ENCODE peak calls at places on chromosomes 3 and 15, in seven cellular contexts. One of them, this sample, is unnamed.

GRCh38 chr15:51737538-51738305 is at the start of gene LYSMD2:
- DNase-seq in kidney glomerular epithelial cell: peak
- DNase-seq in ACHN: peak
- DNase-seq in NCI-H1417: peak
- DNase-seq in HCEC 1CT: peak
- DNase-seq in brain microvascular endothelial cell: peak
- DNase-seq in Calu3: peak
- DNase-seq in this sample: peak

GRCh38 chr3:147305533-147306241 is 100.7 kb downstream of the ZIC4 start:
- DNase-seq in NCI-H1417: no peak
- DNase-seq in HCEC 1CT: peak
- DNase-seq in Calu3: no peak
- DNase-seq in kidney glomerular epithelial cell: no peak
- DNase-seq in brain microvascular endothelial cell: no peak
- DNase-seq in ACHN: no peak
- DNase-seq in this sample: no peak

GRCh38 chr15:28106294-28107110 is 7.4 kb upstream of the OCA2 start:
- DNase-seq in NCI-H1417: no peak
- DNase-seq in brain microvascular endothelial cell: no peak
- DNase-seq in HCEC 1CT: no peak
- DNase-seq in Calu3: no peak
- DNase-seq in ACHN: no peak
- DNase-seq in kidney glomerular epithelial cell: no peak
- DNase-seq in this sample: no peak

GRCh38 chr3:81249540-81250029 is 511.9 kb downstream of the GBE1 start:
- DNase-seq in NCI-H1417: no peak
- DNase-seq in Calu3: peak
- DNase-seq in ACHN: no peak
- DNase-seq in HCEC 1CT: peak
- DNase-seq in kidney glomerular epithelial cell: peak
- DNase-seq in brain microvascular endothelial cell: peak
- DNase-seq in this sample: no peak

GRCh38 chr3:196648856-196649255 is 9.4 kb downstream of the NRROS start:
- DNase-seq in Calu3: no peak
- DNase-seq in HCEC 1CT: no peak
- DNase-seq in kidney glomerular epithelial cell: no peak
- DNase-seq in brain microvascular endothelial cell: no peak
- DNase-seq in ACHN: no peak
- DNase-seq in NCI-H1417: no peak
- DNase-seq in this sample: no peak

GRCh38 chr3:65986285-65986684 is 52.4 kb downstream of the MAGI1 start:
- DNase-seq in brain microvascular endothelial cell: no peak
- DNase-seq in NCI-H1417: no peak
- DNase-seq in HCEC 1CT: no peak
- DNase-seq in Calu3: no peak
- DNase-seq in kidney glomerular epithelial cell: no peak
- DNase-seq in ACHN: no peak
- DNase-seq in this sample: no peak

GRCh38 chr3:151216641-151217040 is 13.6 kb upstream of the GPR171 start:
- DNase-seq in kidney glomerular epithelial cell: peak
- DNase-seq in HCEC 1CT: no peak
- DNase-seq in NCI-H1417: no peak
- DNase-seq in brain microvascular endothelial cell: peak
- DNase-seq in Calu3: no peak
- DNase-seq in ACHN: no peak
- DNase-seq in this sample: no peak

GRCh38 chr3:161212892-161213291 is 8.2 kb upstream of the NMD3 start:
- DNase-seq in HCEC 1CT: no peak
- DNase-seq in ACHN: no peak
- DNase-seq in kidney glomerular epithelial cell: no peak
- DNase-seq in NCI-H1417: no peak
- DNase-seq in brain microvascular endothelial cell: no peak
- DNase-seq in Calu3: no peak
- DNase-seq in this sample: no peak

GRCh38 chr3:16890605-16891333 is 6.0 kb downstream of the PLCL2 start:
- DNase-seq in brain microvascular endothelial cell: peak
- DNase-seq in kidney glomerular epithelial cell: no peak
- DNase-seq in ACHN: no peak
- DNase-seq in NCI-H1417: no peak
- DNase-seq in HCEC 1CT: no peak
- DNase-seq in Calu3: no peak
- DNase-seq in this sample: no peak

GRCh38 chr15:60787737-60788513 is 309.0 kb upstream of the ICE2 start:
- DNase-seq in NCI-H1417: no peak
- DNase-seq in kidney glomerular epithelial cell: no peak
- DNase-seq in ACHN: no peak
- DNase-seq in brain microvascular endothelial cell: peak
- DNase-seq in Calu3: peak
- DNase-seq in HCEC 1CT: no peak
- DNase-seq in this sample: no peak

GRCh38 chr3:34568766-34569165 is 770.3 kb downstream of the PDCD6IP start:
- DNase-seq in kidney glomerular epithelial cell: no peak
- DNase-seq in NCI-H1417: no peak
- DNase-seq in ACHN: no peak
- DNase-seq in brain microvascular endothelial cell: no peak
- DNase-seq in HCEC 1CT: no peak
- DNase-seq in Calu3: no peak
- DNase-seq in this sample: no peak

GRCh38 chr15:83379574-83379973 is 67.6 kb upstream of the SH3GL3 start:
- DNase-seq in brain microvascular endothelial cell: no peak
- DNase-seq in NCI-H1417: no peak
- DNase-seq in ACHN: peak
- DNase-seq in Calu3: peak
- DNase-seq in kidney glomerular epithelial cell: no peak
- DNase-seq in HCEC 1CT: peak
- DNase-seq in this sample: no peak

GRCh38 chr15:36330598-36330997 is 248.8 kb upstream of the CDIN1 start:
- DNase-seq in NCI-H1417: no peak
- DNase-seq in ACHN: no peak
- DNase-seq in kidney glomerular epithelial cell: no peak
- DNase-seq in Calu3: no peak
- DNase-seq in HCEC 1CT: no peak
- DNase-seq in brain microvascular endothelial cell: no peak
- DNase-seq in this sample: no peak

GRCh38 chr3:98763076-98763475 is at the start of gene ST3GAL6:
- DNase-seq in brain microvascular endothelial cell: peak
- DNase-seq in NCI-H1417: no peak
- DNase-seq in Calu3: no peak
- DNase-seq in HCEC 1CT: peak
- DNase-seq in ACHN: no peak
- DNase-seq in kidney glomerular epithelial cell: no peak
- DNase-seq in this sample: peak

GRCh38 chr3:177610677-177611654 is 413.7 kb upstream of the TBL1XR1 start:
- DNase-seq in ACHN: no peak
- DNase-seq in kidney glomerular epithelial cell: no peak
- DNase-seq in HCEC 1CT: no peak
- DNase-seq in brain microvascular endothelial cell: no peak
- DNase-seq in Calu3: peak
- DNase-seq in NCI-H1417: peak
- DNase-seq in this sample: no peak

GRCh38 chr3:188133646-188134045 is 20.3 kb upstream of the LPP start:
- DNase-seq in Calu3: no peak
- DNase-seq in ACHN: peak
- DNase-seq in kidney glomerular epithelial cell: peak
- DNase-seq in HCEC 1CT: peak
- DNase-seq in brain microvascular endothelial cell: peak
- DNase-seq in NCI-H1417: no peak
- DNase-seq in this sample: no peak

GRCh38 chr3:67198374-67198773 is 200.3 kb downstream of the KBTBD8 start:
- DNase-seq in NCI-H1417: no peak
- DNase-seq in HCEC 1CT: no peak
- DNase-seq in brain microvascular endothelial cell: no peak
- DNase-seq in kidney glomerular epithelial cell: no peak
- DNase-seq in ACHN: no peak
- DNase-seq in Calu3: no peak
- DNase-seq in this sample: no peak

GRCh38 chr15:62879770-62880169 is 162.8 kb upstream of the TPM1 start:
- DNase-seq in kidney glomerular epithelial cell: no peak
- DNase-seq in NCI-H1417: no peak
- DNase-seq in brain microvascular endothelial cell: no peak
- DNase-seq in Calu3: no peak
- DNase-seq in ACHN: no peak
- DNase-seq in HCEC 1CT: no peak
- DNase-seq in this sample: no peak

GRCh38 chr3:9932843-9933560 is 632 bp upstream of the CRELD1 start:
- DNase-seq in HCEC 1CT: peak
- DNase-seq in Calu3: peak
- DNase-seq in NCI-H1417: peak
- DNase-seq in kidney glomerular epithelial cell: peak
- DNase-seq in brain microvascular endothelial cell: peak
- DNase-seq in ACHN: peak
- DNase-seq in this sample: peak

GRCh38 chr3:169430687-169431404 is 232.7 kb downstream of the MECOM start:
- DNase-seq in Calu3: peak
- DNase-seq in NCI-H1417: no peak
- DNase-seq in brain microvascular endothelial cell: peak
- DNase-seq in ACHN: no peak
- DNase-seq in HCEC 1CT: peak
- DNase-seq in kidney glomerular epithelial cell: peak
- DNase-seq in this sample: no peak

GRCh38 chr3:32577621-32578556 is 7.2 kb upstream of the DYNC1LI1 start:
- DNase-seq in kidney glomerular epithelial cell: no peak
- DNase-seq in HCEC 1CT: peak
- DNase-seq in ACHN: no peak
- DNase-seq in NCI-H1417: no peak
- DNase-seq in Calu3: no peak
- DNase-seq in brain microvascular endothelial cell: no peak
- DNase-seq in this sample: no peak

GRCh38 chr3:189606774-189607173 is 24.4 kb upstream of the TP63 start:
- DNase-seq in brain microvascular endothelial cell: no peak
- DNase-seq in kidney glomerular epithelial cell: no peak
- DNase-seq in Calu3: no peak
- DNase-seq in HCEC 1CT: no peak
- DNase-seq in NCI-H1417: no peak
- DNase-seq in ACHN: no peak
- DNase-seq in this sample: no peak

GRCh38 chr15:93664180-93664951 is 567.0 kb upstream of the MCTP2 start:
- DNase-seq in ACHN: no peak
- DNase-seq in Calu3: no peak
- DNase-seq in kidney glomerular epithelial cell: no peak
- DNase-seq in NCI-H1417: no peak
- DNase-seq in brain microvascular endothelial cell: no peak
- DNase-seq in HCEC 1CT: no peak
- DNase-seq in this sample: no peak

GRCh38 chr3:83559082-83559481 is 1399.7 kb upstream of the CADM2 start:
- DNase-seq in ACHN: no peak
- DNase-seq in kidney glomerular epithelial cell: no peak
- DNase-seq in brain microvascular endothelial cell: no peak
- DNase-seq in HCEC 1CT: no peak
- DNase-seq in NCI-H1417: no peak
- DNase-seq in Calu3: no peak
- DNase-seq in this sample: no peak

GRCh38 chr3:151949706-151950105 is 76.3 kb downstream of the SUCNR1 start:
- DNase-seq in NCI-H1417: no peak
- DNase-seq in HCEC 1CT: no peak
- DNase-seq in kidney glomerular epithelial cell: no peak
- DNase-seq in brain microvascular endothelial cell: no peak
- DNase-seq in ACHN: no peak
- DNase-seq in Calu3: no peak
- DNase-seq in this sample: no peak

GRCh38 chr15:64044315-64045105 is 1.8 kb downstream of the DAPK2 start:
- DNase-seq in Calu3: no peak
- DNase-seq in kidney glomerular epithelial cell: no peak
- DNase-seq in brain microvascular endothelial cell: no peak
- DNase-seq in ACHN: no peak
- DNase-seq in NCI-H1417: no peak
- DNase-seq in HCEC 1CT: no peak
- DNase-seq in this sample: no peak

GRCh38 chr15:66729339-66729951 is 27.4 kb downstream of the SMAD6 start:
- DNase-seq in kidney glomerular epithelial cell: no peak
- DNase-seq in Calu3: no peak
- DNase-seq in brain microvascular endothelial cell: no peak
- DNase-seq in HCEC 1CT: no peak
- DNase-seq in NCI-H1417: no peak
- DNase-seq in ACHN: no peak
- DNase-seq in this sample: peak

GRCh38 chr3:96192951-96193350 is 621.4 kb upstream of the EPHA6 start:
- DNase-seq in NCI-H1417: peak
- DNase-seq in HCEC 1CT: no peak
- DNase-seq in brain microvascular endothelial cell: no peak
- DNase-seq in ACHN: no peak
- DNase-seq in Calu3: no peak
- DNase-seq in kidney glomerular epithelial cell: no peak
- DNase-seq in this sample: no peak

GRCh38 chr15:64695571-64695992 is 79.8 kb downstream of the RBPMS2 start:
- DNase-seq in HCEC 1CT: no peak
- DNase-seq in kidney glomerular epithelial cell: no peak
- DNase-seq in NCI-H1417: peak
- DNase-seq in ACHN: no peak
- DNase-seq in Calu3: no peak
- DNase-seq in brain microvascular endothelial cell: no peak
- DNase-seq in this sample: peak

GRCh38 chr3:189726277-189726676 is 95.1 kb downstream of the TP63 start:
- DNase-seq in Calu3: no peak
- DNase-seq in NCI-H1417: no peak
- DNase-seq in brain microvascular endothelial cell: no peak
- DNase-seq in kidney glomerular epithelial cell: no peak
- DNase-seq in ACHN: no peak
- DNase-seq in HCEC 1CT: peak
- DNase-seq in this sample: no peak

GRCh38 chr15:85707519-85708338 is 87.0 kb downstream of the KLHL25 start:
- DNase-seq in brain microvascular endothelial cell: peak
- DNase-seq in NCI-H1417: no peak
- DNase-seq in kidney glomerular epithelial cell: no peak
- DNase-seq in Calu3: no peak
- DNase-seq in HCEC 1CT: no peak
- DNase-seq in ACHN: no peak
- DNase-seq in this sample: no peak

GRCh38 chr3:141959531-141959920 is 83.1 kb downstream of the ATP1B3 start:
- DNase-seq in kidney glomerular epithelial cell: peak
- DNase-seq in brain microvascular endothelial cell: no peak
- DNase-seq in HCEC 1CT: no peak
- DNase-seq in NCI-H1417: no peak
- DNase-seq in Calu3: no peak
- DNase-seq in ACHN: no peak
- DNase-seq in this sample: no peak